ENCODE peak calls at places on chromosomes 11 and 22, in nine cellular contexts. R, H, U, E, X, V, J, D and F are unnamed samples.

GRCh38 chr11:24949406-24949805 is 452.6 kb downstream of the LUZP2 start:
- DNase-seq in R (no peak), H (no peak), U (no peak), E (no peak), X (no peak), V (no peak), J (no peak), D (no peak), F (no peak)

GRCh38 chr11:120432056-120433018 is 79.2 kb upstream of the GRIK4 start:
- DNase-seq in R (no peak), H (peak), U (peak), E (peak), X (no peak), V (peak), J (peak), D (no peak), F (peak)

GRCh38 chr11:15770798-15771414 is 585.4 kb downstream of the SOX6 start:
- DNase-seq in R (peak), H (peak), U (peak), E (peak), X (peak), V (no peak), J (peak), D (peak), F (no peak)

GRCh38 chr11:106172389-106172991 is 95.0 kb downstream of the AASDHPPT start:
- DNase-seq in R (no peak), H (no peak), U (no peak), E (no peak), X (no peak), V (no peak), J (no peak), D (no peak), F (peak)

GRCh38 chr11:76410771-76411423 is 29.8 kb downstream of the GVQW3 start:
- DNase-seq in R (no peak), H (no peak), U (no peak), E (no peak), X (no peak), V (no peak), J (no peak), D (no peak), F (no peak)

GRCh38 chr11:5624489-5625278 is at the start of gene TRIM34:
- DNase-seq in R (no peak), H (peak), U (no peak), E (peak), X (no peak), V (no peak), J (peak), D (peak), F (peak)

GRCh38 chr11:18727499-18728236 is 1.7 kb upstream of the IGSF22 start:
- DNase-seq in R (no peak), H (peak), U (peak), E (peak), X (no peak), V (no peak), J (peak), D (peak), F (no peak)

GRCh38 chr11:12402691-12403120 is 25.3 kb downstream of the PARVA start:
- DNase-seq in R (no peak), H (no peak), U (no peak), E (no peak), X (no peak), V (no peak), J (peak), D (no peak), F (no peak)

GRCh38 chr22:25364281-25364680 is 144.8 kb downstream of the CRYBB2 start:
- DNase-seq in R (no peak), H (no peak), U (no peak), E (no peak), X (no peak), V (no peak), J (no peak), D (no peak), F (no peak)

GRCh38 chr22:42856179-42856864 is 751 bp downstream of the ARFGAP3 start:
- DNase-seq in R (peak), H (no peak), U (no peak), E (peak), X (peak), V (no peak), J (no peak), D (peak), F (no peak)

GRCh38 chr11:68525930-68526329 is 65.4 kb downstream of the PPP6R3 start:
- DNase-seq in R (no peak), H (peak), U (no peak), E (no peak), X (no peak), V (no peak), J (peak), D (no peak), F (no peak)

GRCh38 chr22:19607198-19608113 is 83.2 kb upstream of the CLDN5 start:
- DNase-seq in R (peak), H (no peak), U (no peak), E (peak), X (no peak), V (no peak), J (peak), D (peak), F (no peak)

GRCh38 chr11:2212411-2213251 is 41.0 kb upstream of the TH start:
- DNase-seq in R (peak), H (no peak), U (no peak), E (no peak), X (peak), V (no peak), J (no peak), D (no peak), F (no peak)

GRCh38 chr22:38861927-38862326 is 10.1 kb downstream of the CBX6 start:
- DNase-seq in R (no peak), H (no peak), U (no peak), E (no peak), X (no peak), V (no peak), J (no peak), D (no peak), F (no peak)
- TF ChIP-seq CTCF in R (no peak), H (no peak), U (no peak), E (no peak), X (no peak), V (no peak), J (no peak), D (no peak), F (no peak)

GRCh38 chr11:64163951-64164350 is 2.0 kb downstream of the MACROD1 start:
- DNase-seq in R (no peak), H (no peak), U (no peak), E (no peak), X (no peak), V (no peak), J (no peak), D (no peak), F (no peak)
- H3K4me3 ChIP-seq in R (peak), H (no peak), U (no peak), E (no peak), X (peak), V (no peak), J (no peak), D (no peak), F (no peak)

GRCh38 chr22:37195921-37196320 is 7.9 kb upstream of the C1QTNF6 start:
- DNase-seq in R (no peak), H (no peak), U (no peak), E (no peak), X (no peak), V (no peak), J (no peak), D (no peak), F (no peak)

GRCh38 chr22:37198290-37199102 is 10.4 kb upstream of the C1QTNF6 start:
- DNase-seq in R (peak), H (peak), U (peak), E (peak), X (peak), V (no peak), J (peak), D (peak), F (no peak)

GRCh38 chr22:37194750-37195149 is 6.7 kb upstream of the C1QTNF6 start:
- DNase-seq in R (no peak), H (no peak), U (no peak), E (no peak), X (no peak), V (no peak), J (no peak), D (no peak), F (no peak)

GRCh38 chr22:37197451-37198289 is 9.6 kb upstream of the C1QTNF6 start:
- DNase-seq in R (peak), H (no peak), U (peak), E (peak), X (no peak), V (no peak), J (peak), D (no peak), F (no peak)

GRCh38 chr22:37196539-37197450 is 8.7 kb upstream of the C1QTNF6 start:
- DNase-seq in R (peak), H (no peak), U (peak), E (peak), X (peak), V (no peak), J (peak), D (no peak), F (peak)
- TF ChIP-seq CTCF in R (peak), H (peak), U (peak), E (no peak), X (peak), V (no peak), J (no peak), D (no peak), F (no peak)

DNA sequence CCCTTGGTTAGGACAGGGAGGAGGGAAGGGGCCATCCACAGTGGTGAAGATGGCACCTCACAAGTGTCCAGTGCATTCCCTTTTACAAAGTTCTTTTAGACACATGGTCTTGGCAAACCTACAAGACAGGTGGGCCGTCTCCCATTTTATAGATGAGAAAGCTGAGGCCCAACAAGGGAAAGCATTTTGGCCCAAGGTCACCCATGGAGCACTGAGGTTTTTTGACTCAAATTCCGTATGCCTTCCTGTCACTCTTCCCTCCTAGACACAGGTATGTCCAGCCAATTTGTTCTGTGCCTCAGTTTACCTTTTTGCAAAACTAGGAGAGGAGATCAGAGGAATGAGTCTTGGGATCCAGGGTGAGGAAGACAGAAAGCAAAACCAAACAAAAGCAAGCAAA is 1.2 kb downstream of the C1QTNF4 start:
- DNase-seq in R (no peak), H (no peak), U (no peak), E (no peak), X (no peak), V (no peak), J (no peak), D (no peak), F (no peak)
- H3K4me3 ChIP-seq in R (no peak), H (no peak), U (no peak), E (no peak), X (no peak), V (no peak), J (no peak), D (peak), F (no peak)

DNA sequence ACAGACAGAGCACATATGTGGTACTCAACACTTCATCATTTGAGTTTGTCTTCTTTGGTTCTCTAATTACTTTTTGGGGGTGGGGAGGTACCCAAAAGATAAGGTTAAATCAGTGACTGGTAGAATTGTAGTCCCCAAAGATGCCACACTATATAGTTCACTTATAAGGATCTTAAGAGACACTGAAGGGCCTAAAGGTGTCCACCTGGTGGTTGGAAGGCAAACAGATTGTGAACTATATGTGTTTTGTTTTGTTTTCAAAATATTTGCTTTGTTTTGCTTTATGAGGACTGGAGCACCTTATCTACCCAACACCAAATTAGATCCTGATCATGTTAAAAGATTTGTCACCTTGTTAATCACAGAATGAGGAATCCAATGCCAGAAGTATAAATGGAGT is 136.1 kb downstream of the DCDC1 start:
- DNase-seq in R (no peak), H (no peak), U (peak), E (no peak), X (no peak), V (no peak), J (peak), D (peak), F (no peak)
- TF ChIP-seq CTCF in R (no peak), H (peak), U (peak), E (no peak), X (no peak), V (no peak), J (peak), D (peak), F (no peak)

GRCh38 chr11:125373426-125374391 is 122.4 kb downstream of the FEZ1 start:
- DNase-seq in R (no peak), H (peak), U (no peak), E (no peak), X (peak), V (no peak), J (peak), D (no peak), F (no peak)

GRCh38 chr11:125370561-125371389 is 125.3 kb downstream of the FEZ1 start:
- DNase-seq in R (no peak), H (no peak), U (no peak), E (no peak), X (no peak), V (no peak), J (no peak), D (peak), F (no peak)

GRCh38 chr11:125372911-125373310 is 123.2 kb downstream of the FEZ1 start:
- DNase-seq in R (no peak), H (no peak), U (no peak), E (no peak), X (no peak), V (no peak), J (no peak), D (no peak), F (no peak)

GRCh38 chr11:125371451-125371935 is 124.6 kb downstream of the FEZ1 start:
- DNase-seq in R (no peak), H (no peak), U (no peak), E (no peak), X (no peak), V (no peak), J (no peak), D (peak), F (no peak)

GRCh38 chr11:125372088-125372487 is 124.0 kb downstream of the FEZ1 start:
- DNase-seq in R (no peak), H (no peak), U (no peak), E (no peak), X (no peak), V (no peak), J (no peak), D (peak), F (no peak)
- H3K4me3 ChIP-seq in R (no peak), H (no peak), U (no peak), E (no peak), X (no peak), V (no peak), J (no peak), D (peak), F (no peak)